ENCODE peak calls at places on chromosomes 7 and 10, in five cellular contexts. One of them, this sample, is unnamed.

GRCh38 chr10:72009430-72010081 is 45.4 kb downstream of the CHST3 start:
- DNase-seq in Caki2: no peak
- DNase-seq in dermis microvascular lymphatic vessel endothelial cell: peak
- DNase-seq in NCI-H2171: no peak
- DNase-seq in foreskin fibroblast: peak
- DNase-seq in this sample: peak

GRCh38 chr10:129605986-129606518 is 139.0 kb downstream of the MGMT start:
- DNase-seq in dermis microvascular lymphatic vessel endothelial cell: peak
- DNase-seq in NCI-H2171: no peak
- DNase-seq in Caki2: no peak
- DNase-seq in foreskin fibroblast: no peak
- DNase-seq in this sample: no peak

GRCh38 chr10:49633327-49634045 is 19.6 kb downstream of the CHAT start:
- DNase-seq in NCI-H2171: peak
- DNase-seq in foreskin fibroblast: no peak
- DNase-seq in dermis microvascular lymphatic vessel endothelial cell: no peak
- DNase-seq in Caki2: no peak
- DNase-seq in this sample: no peak

GRCh38 chr7:40469481-40469880 is 334.7 kb downstream of the SUGCT start:
- DNase-seq in dermis microvascular lymphatic vessel endothelial cell: no peak
- DNase-seq in foreskin fibroblast: peak
- DNase-seq in NCI-H2171: no peak
- DNase-seq in Caki2: no peak
- DNase-seq in this sample: no peak

GRCh38 chr7:102864958-102865357 is 47.8 kb upstream of the LRRC17 start:
- DNase-seq in NCI-H2171: no peak
- DNase-seq in dermis microvascular lymphatic vessel endothelial cell: no peak
- DNase-seq in Caki2: no peak
- DNase-seq in foreskin fibroblast: no peak
- DNase-seq in this sample: no peak

GRCh38 chr7:106284516-106285050 is at the start of gene NAMPT:
- DNase-seq in NCI-H2171: peak
- DNase-seq in foreskin fibroblast: peak
- DNase-seq in Caki2: no peak
- DNase-seq in dermis microvascular lymphatic vessel endothelial cell: peak
- DNase-seq in this sample: no peak

GRCh38 chr7:41399171-41399570 is 303.7 kb downstream of the INHBA start:
- DNase-seq in NCI-H2171: no peak
- DNase-seq in Caki2: no peak
- DNase-seq in dermis microvascular lymphatic vessel endothelial cell: no peak
- DNase-seq in foreskin fibroblast: no peak
- DNase-seq in this sample: no peak

GRCh38 chr10:14742382-14742781 is 32.3 kb downstream of the FAM107B start:
- DNase-seq in dermis microvascular lymphatic vessel endothelial cell: no peak
- DNase-seq in Caki2: no peak
- DNase-seq in foreskin fibroblast: no peak
- DNase-seq in NCI-H2171: no peak
- DNase-seq in this sample: no peak

GRCh38 chr7:127154101-127154500 is 98.6 kb downstream of the GRM8 start:
- DNase-seq in NCI-H2171: no peak
- DNase-seq in dermis microvascular lymphatic vessel endothelial cell: no peak
- DNase-seq in Caki2: no peak
- DNase-seq in foreskin fibroblast: no peak
- DNase-seq in this sample: no peak

GRCh38 chr7:25995893-25996529 is 156.0 kb upstream of the NFE2L3 start:
- DNase-seq in Caki2: no peak
- DNase-seq in dermis microvascular lymphatic vessel endothelial cell: peak
- DNase-seq in NCI-H2171: no peak
- DNase-seq in foreskin fibroblast: no peak
- DNase-seq in this sample: no peak

GRCh38 chr10:110556296-110556695 is 11.2 kb upstream of the SMC3 start:
- DNase-seq in foreskin fibroblast: no peak
- DNase-seq in dermis microvascular lymphatic vessel endothelial cell: no peak
- DNase-seq in Caki2: no peak
- DNase-seq in NCI-H2171: no peak
- DNase-seq in this sample: no peak

GRCh38 chr7:151110941-151111645 is 24.8 kb downstream of the AGAP3 start:
- DNase-seq in foreskin fibroblast: peak
- DNase-seq in Caki2: peak
- DNase-seq in dermis microvascular lymphatic vessel endothelial cell: peak
- DNase-seq in NCI-H2171: peak
- DNase-seq in this sample: peak

GRCh38 chr7:17315974-17316373 is 17.5 kb downstream of the AHR start:
- DNase-seq in NCI-H2171: no peak
- DNase-seq in Caki2: no peak
- DNase-seq in dermis microvascular lymphatic vessel endothelial cell: no peak
- DNase-seq in foreskin fibroblast: no peak
- DNase-seq in this sample: no peak

GRCh38 chr10:1938317-1938716 is 201.0 kb upstream of the ADARB2 start:
- DNase-seq in dermis microvascular lymphatic vessel endothelial cell: no peak
- DNase-seq in foreskin fibroblast: no peak
- DNase-seq in Caki2: no peak
- DNase-seq in NCI-H2171: no peak
- DNase-seq in this sample: no peak

GRCh38 chr10:47144525-47144924 is 155.5 kb upstream of the GDF10 start:
- DNase-seq in dermis microvascular lymphatic vessel endothelial cell: no peak
- DNase-seq in foreskin fibroblast: no peak
- DNase-seq in NCI-H2171: no peak
- DNase-seq in Caki2: no peak
- DNase-seq in this sample: no peak

GRCh38 chr10:130443236-130443635 is 307.0 kb downstream of the GLRX3 start:
- DNase-seq in NCI-H2171: no peak
- DNase-seq in dermis microvascular lymphatic vessel endothelial cell: no peak
- DNase-seq in foreskin fibroblast: no peak
- DNase-seq in Caki2: no peak
- DNase-seq in this sample: no peak

GRCh38 chr10:73865459-73866442 is 8.6 kb downstream of the CAMK2G start:
- DNase-seq in NCI-H2171: no peak
- DNase-seq in Caki2: no peak
- DNase-seq in foreskin fibroblast: no peak
- DNase-seq in dermis microvascular lymphatic vessel endothelial cell: peak
- DNase-seq in this sample: no peak

GRCh38 chr7:124196519-124196918 is 163.7 kb upstream of the TMEM229A start:
- DNase-seq in Caki2: no peak
- DNase-seq in foreskin fibroblast: no peak
- DNase-seq in NCI-H2171: no peak
- DNase-seq in dermis microvascular lymphatic vessel endothelial cell: no peak
- DNase-seq in this sample: no peak

GRCh38 chr10:62044569-62044968 is 143.1 kb downstream of the ARID5B start:
- DNase-seq in NCI-H2171: no peak
- DNase-seq in foreskin fibroblast: no peak
- DNase-seq in dermis microvascular lymphatic vessel endothelial cell: peak
- DNase-seq in Caki2: no peak
- DNase-seq in this sample: no peak

GRCh38 chr10:60681103-60681502 is 97.2 kb upstream of the CDK1 start:
- DNase-seq in foreskin fibroblast: no peak
- DNase-seq in NCI-H2171: no peak
- DNase-seq in Caki2: no peak
- DNase-seq in dermis microvascular lymphatic vessel endothelial cell: no peak
- DNase-seq in this sample: no peak

GRCh38 chr10:111836586-111836985 is 347.0 kb downstream of the GPAM start:
- DNase-seq in dermis microvascular lymphatic vessel endothelial cell: no peak
- DNase-seq in foreskin fibroblast: no peak
- DNase-seq in NCI-H2171: no peak
- DNase-seq in Caki2: no peak
- DNase-seq in this sample: no peak

GRCh38 chr10:20984632-20985031 is 87.5 kb upstream of the NEBL start:
- DNase-seq in NCI-H2171: no peak
- DNase-seq in Caki2: no peak
- DNase-seq in foreskin fibroblast: no peak
- DNase-seq in dermis microvascular lymphatic vessel endothelial cell: no peak
- DNase-seq in this sample: no peak

GRCh38 chr7:100509213-100509612 is 25.5 kb downstream of the NYAP1 start:
- DNase-seq in NCI-H2171: peak
- DNase-seq in dermis microvascular lymphatic vessel endothelial cell: peak
- DNase-seq in Caki2: no peak
- DNase-seq in foreskin fibroblast: peak
- DNase-seq in this sample: no peak

GRCh38 chr10:9018161-9018843 is 963.8 kb downstream of the GATA3 start:
- DNase-seq in dermis microvascular lymphatic vessel endothelial cell: no peak
- DNase-seq in Caki2: no peak
- DNase-seq in foreskin fibroblast: no peak
- DNase-seq in NCI-H2171: no peak
- DNase-seq in this sample: no peak

GRCh38 chr7:104252409-104253134 is 44.8 kb upstream of the ORC5 start:
- DNase-seq in foreskin fibroblast: no peak
- DNase-seq in dermis microvascular lymphatic vessel endothelial cell: peak
- DNase-seq in NCI-H2171: no peak
- DNase-seq in Caki2: no peak
- DNase-seq in this sample: no peak

GRCh38 chr10:93813507-93814465 is 56.0 kb downstream of the LGI1 start:
- DNase-seq in foreskin fibroblast: no peak
- DNase-seq in dermis microvascular lymphatic vessel endothelial cell: peak
- DNase-seq in NCI-H2171: no peak
- DNase-seq in Caki2: peak
- DNase-seq in this sample: peak

GRCh38 chr10:70918851-70919530 is 30.6 kb upstream of the PCBD1 start:
- DNase-seq in NCI-H2171: peak
- DNase-seq in dermis microvascular lymphatic vessel endothelial cell: no peak
- DNase-seq in Caki2: no peak
- DNase-seq in foreskin fibroblast: no peak
- DNase-seq in this sample: no peak

GRCh38 chr10:86671985-86672710 is 3.8 kb downstream of the LDB3 start:
- DNase-seq in foreskin fibroblast: no peak
- DNase-seq in NCI-H2171: no peak
- DNase-seq in dermis microvascular lymphatic vessel endothelial cell: no peak
- DNase-seq in Caki2: no peak
- DNase-seq in this sample: no peak

GRCh38 chr7:42285383-42285824 is 48.4 kb upstream of the GLI3 start:
- DNase-seq in Caki2: peak
- DNase-seq in NCI-H2171: no peak
- DNase-seq in foreskin fibroblast: no peak
- DNase-seq in dermis microvascular lymphatic vessel endothelial cell: no peak
- DNase-seq in this sample: no peak